ENCODE peak calls at places on chromosome 18, in four cellular contexts. A, L, Q and H are unnamed samples.
A peak's percentile ranks its signal among the peaks of the same experiment; 100 is the strongest.

GRCh38 chr18:48098007-48098406 is 167.5 kb upstream of the SMAD2 start:
- DNase-seq in A (no peak), L (no peak), Q (no peak), H (no peak)

GRCh38 chr18:42784612-42785011 is 330.9 kb downstream of the RIT2 start:
- DNase-seq in A (no peak), L (no peak), Q (no peak), H (no peak)

GRCh38 chr18:36493349-36494281 is 196.1 kb downstream of the FHOD3 start:
- DNase-seq in A (peak; percentile 47), L (peak; percentile 51), Q (no peak), H (peak; percentile 27)

GRCh38 chr18:59049726-59050660 is 89.7 kb upstream of the SEC11C start:
- DNase-seq in A (no peak), L (no peak), Q (no peak), H (no peak)

GRCh38 chr18:74196220-74197119 is 48.1 kb downstream of the TIMM21 start:
- DNase-seq in A (peak; percentile 80), L (peak; percentile 66), Q (no peak), H (peak; percentile 70)

GRCh38 chr18:24160086-24160485 is 21.2 kb downstream of the CABYR start:
- DNase-seq in A (no peak), L (no peak), Q (no peak), H (no peak)

GRCh38 chr18:2884706-2885285 is 38.0 kb downstream of the EMILIN2 start:
- DNase-seq in A (no peak), L (no peak), Q (no peak), H (no peak)

GRCh38 chr18:68024716-68025115 is 508.2 kb upstream of the DSEL start:
- DNase-seq in A (peak; percentile 70), L (no peak), Q (no peak), H (peak; percentile 3)

GRCh38 chr18:49708674-49709580 is 104.4 kb downstream of the ACAA2 start:
- DNase-seq in A (no peak), L (no peak), Q (no peak), H (no peak)

GRCh38 chr18:58998421-58999203 is 133.9 kb downstream of the ZNF532 start:
- DNase-seq in A (peak; percentile 52), L (peak; percentile 70), Q (no peak), H (peak; percentile 94)

GRCh38 chr18:80086281-80086680 is 22.8 kb upstream of the ADNP2 start:
- DNase-seq in A (no peak), L (peak; percentile 49), Q (no peak), H (peak; percentile 24)

GRCh38 chr18:69874058-69874457 is 73.6 kb downstream of the CD226 start:
- DNase-seq in A (peak; percentile 66), L (peak; percentile 65), Q (no peak), H (peak; percentile 14)

GRCh38 chr18:62524443-62525200 is 1.8 kb downstream of the ZCCHC2 start:
- DNase-seq in A (peak; percentile 39), L (peak; percentile 45), Q (peak; percentile 42), H (peak; percentile 52)

GRCh38 chr18:34492652-34493051 is 217.4 kb upstream of the DTNA start:
- DNase-seq in A (no peak), L (no peak), Q (no peak), H (no peak)

GRCh38 chr18:61948196-61948800 is 55.5 kb upstream of the RNF152 start:
- DNase-seq in A (peak; percentile 18), L (peak; percentile 59), Q (no peak), H (peak; percentile 82)

GRCh38 chr18:47618758-47619157 is 311.7 kb downstream of the SMAD2 start:
- DNase-seq in A (no peak), L (no peak), Q (no peak), H (no peak)

GRCh38 chr18:43863180-43863579 is 585.9 kb upstream of the SYT4 start:
- DNase-seq in A (peak; percentile 15), L (no peak), Q (no peak), H (no peak)

GRCh38 chr18:40375811-40376210 is 1579.2 kb upstream of the PIK3C3 start:
- DNase-seq in A (no peak), L (peak; percentile 4), Q (no peak), H (peak; percentile 1)

GRCh38 chr18:32553174-32553573 is 82.5 kb upstream of the GAREM1 start:
- DNase-seq in A (peak; percentile 9), L (no peak), Q (no peak), H (no peak)

GRCh38 chr18:45887585-45887984 is 62.1 kb downstream of the SIGLEC15 start:
- DNase-seq in A (no peak), L (no peak), Q (no peak), H (no peak)

GRCh38 chr18:23331091-23331920 is 121.8 kb upstream of the RIOK3 start:
- DNase-seq in A (no peak), L (no peak), Q (no peak), H (no peak)

GRCh38 chr18:56569391-56569790 is 69.0 kb downstream of the TXNL1 start:
- DNase-seq in A (no peak), L (no peak), Q (no peak), H (no peak)

GRCh38 chr18:80088036-80088435 is 21.0 kb upstream of the ADNP2 start:
- DNase-seq in A (no peak), L (no peak), Q (no peak), H (no peak)

GRCh38 chr18:7812431-7813063 is 245.4 kb downstream of the PTPRM start:
- DNase-seq in A (peak; percentile 82), L (peak; percentile 73), Q (no peak), H (peak; percentile 90)

GRCh38 chr18:27540126-27540525 is 355.0 kb upstream of the CHST9 start:
- DNase-seq in A (no peak), L (no peak), Q (no peak), H (no peak)

GRCh38 chr18:26621161-26622026 is 73.0 kb upstream of the KCTD1 start:
- DNase-seq in A (peak; percentile 33), L (no peak), Q (peak; percentile 21), H (peak; percentile 32)

GRCh38 chr18:45938488-45938935 is 28.6 kb downstream of the EPG5 start:
- DNase-seq in A (no peak), L (no peak), Q (no peak), H (no peak)

GRCh38 chr18:70468861-70469570 is 180.2 kb downstream of the SOCS6 start:
- DNase-seq in A (no peak), L (no peak), Q (no peak), H (no peak)

GRCh38 chr18:23433360-23433759 is 19.7 kb upstream of the RIOK3 start:
- DNase-seq in A (peak; percentile 31), L (no peak), Q (no peak), H (no peak)

GRCh38 chr18:77088977-77089795 is 43.4 kb downstream of the MBP start:
- DNase-seq in A (no peak), L (no peak), Q (peak; percentile 48), H (no peak)